ENCODE peak calls at places on chromosomes 16 and 17, in ten cellular contexts. M, Z, T, G, V, W, Q, K, N and P are unnamed samples.

GRCh38 chr16:27816561-27816960 is 247.0 kb downstream of the GSG1L start:
- DNase-seq in M (no peak), Z (no peak), T (no peak), G (no peak), V (no peak), W (no peak), Q (no peak), K (no peak), N (no peak), P (peak)

GRCh38 chr17:10620823-10621222 is 36.3 kb downstream of the MYH3 start:
- DNase-seq in M (no peak), Z (no peak), T (no peak), G (no peak), V (no peak), W (no peak), Q (no peak), K (no peak), N (no peak), P (no peak)

GRCh38 chr16:31265329-31266245 is 5.8 kb downstream of the ITGAM start:
- DNase-seq in M (no peak), Z (peak), T (no peak), G (no peak), V (no peak), W (no peak), Q (no peak), K (no peak), N (peak), P (no peak)

GRCh38 chr17:2721603-2722002 is 10.0 kb upstream of the CLUH start:
- DNase-seq in M (no peak), Z (no peak), T (no peak), G (no peak), V (no peak), W (no peak), Q (no peak), K (no peak), N (no peak), P (no peak)

GRCh38 chr17:74288785-74289184 is 14.8 kb downstream of the DNAI2 start:
- DNase-seq in M (no peak), Z (no peak), T (no peak), G (no peak), V (no peak), W (no peak), Q (no peak), K (no peak), N (no peak), P (no peak)

GRCh38 chr17:11334493-11334892 is 93.5 kb downstream of the SHISA6 start:
- DNase-seq in M (no peak), Z (no peak), T (no peak), G (no peak), V (no peak), W (no peak), Q (no peak), K (no peak), N (no peak), P (no peak)

GRCh38 chr16:56625943-56626654 is 518 bp downstream of the MT1E start:
- DNase-seq in M (peak), Z (no peak), T (no peak), G (no peak), V (no peak), W (no peak), Q (peak), K (peak), N (no peak), P (no peak)

GRCh38 chr17:4903051-4903818 is at the start of gene CHRNE:
- DNase-seq in M (peak), Z (peak), T (peak), G (peak), V (peak), W (peak), Q (peak), K (peak), N (no peak), P (peak)

GRCh38 chr16:89431158-89431584 is 59.2 kb downstream of the ANKRD11 start:
- DNase-seq in M (peak), Z (no peak), T (no peak), G (no peak), V (peak), W (peak), Q (no peak), K (peak), N (peak), P (no peak)

GRCh38 chr17:75622071-75622470 is 11.2 kb upstream of the SMIM5 start:
- DNase-seq in M (no peak), Z (no peak), T (no peak), G (no peak), V (no peak), W (no peak), Q (no peak), K (no peak), N (no peak), P (no peak)

GRCh38 chr17:63698886-63699637 is 863 bp downstream of the LIMD2 start:
- DNase-seq in M (peak), Z (peak), T (no peak), G (peak), V (peak), W (no peak), Q (peak), K (no peak), N (no peak), P (peak)

GRCh38 chr17:5472511-5472910 is 3.7 kb upstream of the DHX33 start:
- DNase-seq in M (no peak), Z (no peak), T (no peak), G (no peak), V (no peak), W (no peak), Q (no peak), K (no peak), N (no peak), P (no peak)